ENCODE peak calls at places on chromosomes 3 and 15, in six cellular contexts. One of them, this sample, is unnamed.
A peak's percentile ranks its signal among the peaks of the same experiment; 100 is the strongest.

GRCh38 chr15:50996641-50997040 is 88.2 kb downstream of the AP4E1 start:
- DNase-seq in cardiac muscle cell: no peak
- DNase-seq in colonic mucosa: no peak
- DNase-seq in transverse colon: no peak
- DNase-seq in left ventricle myocardium inferior: no peak
- DNase-seq in pancreas: no peak
- DNase-seq in this sample: no peak

GRCh38 chr3:49415931-49416601 is 3.8 kb downstream of the TCTA start:
- DNase-seq in cardiac muscle cell: no peak
- DNase-seq in colonic mucosa: no peak
- DNase-seq in transverse colon: peak; percentile 42
- DNase-seq in left ventricle myocardium inferior: no peak
- DNase-seq in pancreas: no peak
- DNase-seq in this sample: no peak

GRCh38 chr15:98888839-98889479 is 118.6 kb downstream of the PGPEP1L start:
- DNase-seq in cardiac muscle cell: no peak
- DNase-seq in colonic mucosa: no peak
- DNase-seq in transverse colon: no peak
- DNase-seq in left ventricle myocardium inferior: no peak
- DNase-seq in pancreas: no peak
- DNase-seq in this sample: no peak

GRCh38 chr3:128863560-128863959 is 15.9 kb upstream of the ACAD9 start:
- DNase-seq in cardiac muscle cell: no peak
- DNase-seq in colonic mucosa: no peak
- DNase-seq in transverse colon: no peak
- DNase-seq in left ventricle myocardium inferior: no peak
- DNase-seq in pancreas: no peak
- DNase-seq in this sample: no peak

GRCh38 chr15:40843885-40844542 is at the start of gene SPINT1:
- DNase-seq in cardiac muscle cell: peak; percentile 35
- DNase-seq in colonic mucosa: peak; percentile 82
- DNase-seq in transverse colon: peak; percentile 82
- DNase-seq in left ventricle myocardium inferior: no peak
- DNase-seq in pancreas: peak; percentile 71
- DNase-seq in this sample: no peak

GRCh38 chr3:55782351-55782750 is 295.2 kb upstream of the WNT5A start:
- DNase-seq in cardiac muscle cell: no peak
- DNase-seq in colonic mucosa: peak; percentile 25
- DNase-seq in transverse colon: no peak
- DNase-seq in left ventricle myocardium inferior: no peak
- DNase-seq in pancreas: no peak
- DNase-seq in this sample: no peak

GRCh38 chr3:65995030-65995429 is 43.7 kb downstream of the MAGI1 start:
- DNase-seq in cardiac muscle cell: no peak
- DNase-seq in colonic mucosa: no peak
- DNase-seq in transverse colon: no peak
- DNase-seq in left ventricle myocardium inferior: no peak
- DNase-seq in pancreas: no peak
- DNase-seq in this sample: no peak

GRCh38 chr15:85379403-85380131 is 836 bp upstream of the AKAP13 start:
- DNase-seq in cardiac muscle cell: no peak
- DNase-seq in colonic mucosa: peak; percentile 57
- DNase-seq in transverse colon: peak; percentile 41
- DNase-seq in left ventricle myocardium inferior: no peak
- DNase-seq in pancreas: peak; percentile 8
- DNase-seq in this sample: no peak

GRCh38 chr3:129890125-129890524 is 3.4 kb downstream of the TMCC1 start:
- DNase-seq in cardiac muscle cell: no peak
- DNase-seq in colonic mucosa: peak; percentile 36
- DNase-seq in transverse colon: no peak
- DNase-seq in left ventricle myocardium inferior: no peak
- DNase-seq in pancreas: peak; percentile 21
- DNase-seq in this sample: no peak

GRCh38 chr15:82621970-82622369 is 25.2 kb downstream of the CPEB1 start:
- DNase-seq in cardiac muscle cell: no peak
- DNase-seq in colonic mucosa: no peak
- DNase-seq in transverse colon: no peak
- DNase-seq in left ventricle myocardium inferior: no peak
- DNase-seq in pancreas: no peak
- DNase-seq in this sample: no peak

GRCh38 chr3:129315386-129315991 is 36.8 kb downstream of the HMCES start:
- DNase-seq in cardiac muscle cell: peak; percentile 43
- DNase-seq in colonic mucosa: peak; percentile 44
- DNase-seq in transverse colon: peak; percentile 44
- DNase-seq in left ventricle myocardium inferior: peak; percentile 42
- DNase-seq in pancreas: peak; percentile 31
- DNase-seq in this sample: peak; percentile 60

GRCh38 chr15:66628976-66629723 is 63.4 kb upstream of the LCTL start:
- DNase-seq in cardiac muscle cell: no peak
- DNase-seq in colonic mucosa: no peak
- DNase-seq in transverse colon: no peak
- DNase-seq in left ventricle myocardium inferior: no peak
- DNase-seq in pancreas: no peak
- DNase-seq in this sample: no peak

GRCh38 chr15:80424381-80424780 is 20.2 kb downstream of the ARNT2 start:
- DNase-seq in cardiac muscle cell: no peak
- DNase-seq in colonic mucosa: no peak
- DNase-seq in transverse colon: no peak
- DNase-seq in left ventricle myocardium inferior: no peak
- DNase-seq in pancreas: no peak
- DNase-seq in this sample: no peak

GRCh38 chr3:23823620-23824019 is 17.9 kb downstream of the UBE2E1 start:
- DNase-seq in cardiac muscle cell: no peak
- DNase-seq in colonic mucosa: no peak
- DNase-seq in transverse colon: no peak
- DNase-seq in left ventricle myocardium inferior: no peak
- DNase-seq in pancreas: no peak
- DNase-seq in this sample: no peak

GRCh38 chr3:8854656-8855055 is 85.2 kb upstream of the OXTR start:
- DNase-seq in cardiac muscle cell: no peak
- DNase-seq in colonic mucosa: no peak
- DNase-seq in transverse colon: no peak
- DNase-seq in left ventricle myocardium inferior: no peak
- DNase-seq in pancreas: no peak
- DNase-seq in this sample: no peak

GRCh38 chr3:172746476-172746875 is 4.0 kb upstream of the ECT2 start:
- DNase-seq in cardiac muscle cell: no peak
- DNase-seq in colonic mucosa: no peak
- DNase-seq in transverse colon: no peak
- DNase-seq in left ventricle myocardium inferior: no peak
- DNase-seq in pancreas: no peak
- DNase-seq in this sample: no peak

GRCh38 chr3:158961497-158961896 is 159.6 kb downstream of the MFSD1 start:
- DNase-seq in cardiac muscle cell: no peak
- DNase-seq in colonic mucosa: no peak
- DNase-seq in transverse colon: no peak
- DNase-seq in left ventricle myocardium inferior: no peak
- DNase-seq in pancreas: no peak
- DNase-seq in this sample: no peak

GRCh38 chr15:39596358-39597051 is 15.6 kb downstream of the THBS1 start:
- DNase-seq in cardiac muscle cell: no peak
- DNase-seq in colonic mucosa: no peak
- DNase-seq in transverse colon: no peak
- DNase-seq in left ventricle myocardium inferior: no peak
- DNase-seq in pancreas: no peak
- DNase-seq in this sample: no peak

GRCh38 chr15:42728562-42728961 is 8.4 kb downstream of the CDAN1 start:
- DNase-seq in cardiac muscle cell: no peak
- DNase-seq in colonic mucosa: no peak
- DNase-seq in transverse colon: no peak
- DNase-seq in left ventricle myocardium inferior: no peak
- DNase-seq in pancreas: no peak
- DNase-seq in this sample: no peak

GRCh38 chr3:63918321-63918720 is 6.1 kb upstream of the SCAANT1 start:
- DNase-seq in cardiac muscle cell: no peak
- DNase-seq in colonic mucosa: no peak
- DNase-seq in transverse colon: no peak
- DNase-seq in left ventricle myocardium inferior: no peak
- DNase-seq in pancreas: no peak
- DNase-seq in this sample: no peak

GRCh38 chr15:82850731-82851130 is 41.3 kb downstream of the WHAMM start:
- DNase-seq in cardiac muscle cell: no peak
- DNase-seq in colonic mucosa: no peak
- DNase-seq in transverse colon: no peak
- DNase-seq in left ventricle myocardium inferior: no peak
- DNase-seq in pancreas: peak; percentile 9
- DNase-seq in this sample: no peak

GRCh38 chr3:185959609-185960517 is 22.0 kb upstream of the TRA2B start:
- DNase-seq in cardiac muscle cell: peak; percentile 11
- DNase-seq in colonic mucosa: peak; percentile 61
- DNase-seq in transverse colon: peak; percentile 64
- DNase-seq in left ventricle myocardium inferior: no peak
- DNase-seq in pancreas: no peak
- DNase-seq in this sample: no peak

GRCh38 chr15:63968122-63968524 is 78.2 kb downstream of the DAPK2 start:
- DNase-seq in cardiac muscle cell: no peak
- DNase-seq in colonic mucosa: peak; percentile 25
- DNase-seq in transverse colon: peak; percentile 10
- DNase-seq in left ventricle myocardium inferior: no peak
- DNase-seq in pancreas: no peak
- DNase-seq in this sample: no peak

GRCh38 chr15:28191832-28192231 is 92.7 kb upstream of the OCA2 start:
- DNase-seq in cardiac muscle cell: peak; percentile 6
- DNase-seq in colonic mucosa: no peak
- DNase-seq in transverse colon: peak; percentile 17
- DNase-seq in left ventricle myocardium inferior: peak; percentile 58
- DNase-seq in pancreas: peak; percentile 16
- DNase-seq in this sample: no peak

GRCh38 chr15:98658831-98659699 is 10.7 kb downstream of the IGF1R start:
- DNase-seq in cardiac muscle cell: peak; percentile 61
- DNase-seq in colonic mucosa: peak; percentile 54
- DNase-seq in transverse colon: peak; percentile 21
- DNase-seq in left ventricle myocardium inferior: no peak
- DNase-seq in pancreas: peak; percentile 33
- DNase-seq in this sample: no peak

GRCh38 chr3:187936676-187937075 is 191.4 kb upstream of the BCL6 start:
- DNase-seq in cardiac muscle cell: no peak
- DNase-seq in colonic mucosa: no peak
- DNase-seq in transverse colon: no peak
- DNase-seq in left ventricle myocardium inferior: no peak
- DNase-seq in pancreas: no peak
- DNase-seq in this sample: no peak
- H3K4me1 ChIP-seq in cardiac muscle cell: no peaks in the 10 kb centered on the region
- H3K4me1 ChIP-seq in colonic mucosa: no peaks in the 10 kb centered on the region
- H3K4me1 ChIP-seq in transverse colon: no peaks in the 10 kb centered on the region
- H3K4me1 ChIP-seq in left ventricle myocardium inferior: peaks cover 7% of the 10 kb centered on the region
- H3K4me1 ChIP-seq in pancreas: no peaks in the 10 kb centered on the region
- H3K4me1 ChIP-seq in this sample: no peaks in the 10 kb centered on the region

DNA sequence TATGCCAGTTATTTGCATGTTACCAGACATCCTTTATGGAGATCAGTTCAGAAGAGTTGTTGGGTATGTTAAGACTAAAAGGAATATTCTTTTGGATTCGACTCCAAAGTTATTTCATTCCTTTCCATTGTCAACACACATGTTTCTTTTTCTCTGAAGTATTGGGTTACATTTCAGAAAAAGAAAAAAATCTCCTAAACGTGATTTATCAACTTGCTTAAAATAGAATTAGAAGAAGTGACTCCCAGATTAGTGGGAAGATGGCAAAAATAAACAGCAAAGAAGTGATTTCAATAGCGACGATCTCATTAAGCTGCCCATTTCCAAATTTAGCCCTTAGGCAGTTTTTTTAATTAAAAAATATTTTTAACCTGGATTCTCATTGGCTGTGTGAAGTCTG is 85.4 kb downstream of the TIGIT start:
- DNase-seq in cardiac muscle cell: no peak
- DNase-seq in colonic mucosa: no peak
- DNase-seq in transverse colon: no peak
- DNase-seq in left ventricle myocardium inferior: no peak
- DNase-seq in pancreas: no peak
- DNase-seq in this sample: no peak
- H3K27ac ChIP-seq in cardiac muscle cell: no peak overlapping the region
- H3K27ac ChIP-seq in colonic mucosa: no peak overlapping the region
- H3K27ac ChIP-seq in transverse colon: peak overlapping the region; percentile 58
- H3K27ac ChIP-seq in left ventricle myocardium inferior: peak overlapping the region; percentile 81
- H3K27ac ChIP-seq in pancreas: no peak overlapping the region
- H3K27ac ChIP-seq in this sample: no peak overlapping the region

DNA sequence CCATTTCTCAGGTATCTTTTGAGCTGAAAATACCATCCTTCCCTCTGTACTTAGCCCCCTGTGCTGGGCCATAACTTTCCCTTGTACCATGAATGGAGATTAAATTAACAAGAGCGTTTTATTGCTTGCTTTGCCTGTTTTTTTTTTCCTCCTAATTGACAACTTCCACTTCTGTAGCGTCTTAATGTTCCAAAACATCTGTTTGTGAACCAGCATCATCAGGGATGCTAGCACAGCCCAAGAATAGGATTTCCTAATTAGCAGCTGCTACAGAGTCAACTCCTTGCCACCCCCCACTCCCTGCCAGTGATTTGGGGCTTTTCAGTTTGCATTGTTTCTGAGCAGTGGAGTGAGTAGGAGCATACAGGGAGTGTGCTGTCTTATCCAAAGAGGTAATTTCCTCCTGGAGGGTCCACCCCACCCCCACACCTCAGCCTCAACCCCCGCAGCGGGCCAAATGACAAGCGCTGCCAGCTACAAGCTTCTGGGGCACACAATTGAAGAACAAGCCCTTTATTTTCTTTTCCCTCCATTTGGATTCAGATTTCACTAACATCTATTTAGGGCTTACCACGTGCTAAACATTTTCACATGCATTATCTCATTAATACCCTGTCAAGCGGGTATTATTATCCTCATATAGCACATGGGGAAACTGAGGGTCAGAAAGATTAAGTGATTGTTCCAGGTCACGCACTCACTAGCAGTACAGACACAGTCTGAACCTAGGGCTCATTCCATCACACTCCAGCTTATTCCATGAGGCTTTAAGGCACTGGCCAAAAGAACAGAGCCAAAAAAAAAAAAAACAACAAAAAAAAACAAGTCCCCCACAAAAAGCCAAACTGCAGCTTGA is 16.5 kb downstream of the HEG1 start:
- DNase-seq in cardiac muscle cell: no peak
- DNase-seq in colonic mucosa: no peak
- DNase-seq in transverse colon: no peak
- DNase-seq in left ventricle myocardium inferior: no peak
- DNase-seq in pancreas: no peak
- DNase-seq in this sample: no peak
- H3K4me3 ChIP-seq in cardiac muscle cell: no peak overlapping the region
- H3K4me3 ChIP-seq in colonic mucosa: no peak overlapping the region
- H3K4me3 ChIP-seq in transverse colon: no peak overlapping the region
- H3K4me3 ChIP-seq in left ventricle myocardium inferior: peak overlapping the region; percentile 38
- H3K4me3 ChIP-seq in pancreas: no peak overlapping the region
- H3K4me3 ChIP-seq in this sample: no peak overlapping the region

DNA sequence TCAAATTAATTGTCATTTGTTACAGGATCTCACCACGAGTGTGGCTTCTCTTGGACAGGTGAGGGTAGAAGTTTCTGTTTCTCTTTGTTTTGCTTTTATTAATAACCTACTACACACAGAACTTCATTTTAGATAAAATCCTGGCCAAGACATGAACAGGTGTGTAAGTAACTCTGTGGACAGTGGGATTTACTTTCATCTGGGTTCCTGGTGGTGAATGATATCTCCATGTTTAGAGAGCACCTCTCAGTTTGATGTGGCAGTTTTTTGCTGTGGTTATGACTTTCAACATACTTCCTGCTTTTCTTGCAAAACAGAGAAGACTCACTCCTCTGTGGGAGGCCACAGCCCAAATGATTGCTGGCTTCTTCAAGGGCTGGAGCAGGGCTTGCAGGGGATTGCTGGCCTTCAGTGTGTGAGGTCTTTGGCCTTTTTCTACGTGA is 71.1 kb upstream of the XCR1 start:
- DNase-seq in cardiac muscle cell: no peak
- DNase-seq in colonic mucosa: no peak
- DNase-seq in transverse colon: peak; percentile 41
- DNase-seq in left ventricle myocardium inferior: peak; percentile 46
- DNase-seq in pancreas: no peak
- DNase-seq in this sample: peak; percentile 74
- H3K4me1 ChIP-seq in cardiac muscle cell: no peaks in the 10 kb centered on the region
- H3K4me1 ChIP-seq in colonic mucosa: no peaks in the 10 kb centered on the region
- H3K4me1 ChIP-seq in transverse colon: peaks cover 3% of the 10 kb centered on the region
- H3K4me1 ChIP-seq in left ventricle myocardium inferior: peaks cover 6% of the 10 kb centered on the region
- H3K4me1 ChIP-seq in pancreas: no peaks in the 10 kb centered on the region
- H3K4me1 ChIP-seq in this sample: no peaks in the 10 kb centered on the region